ENCODE peak calls at places on chromosomes 13 and 19, in four cellular contexts. One of them, this sample, is unnamed.

GRCh38 chr13:30074955-30075614 is 224.7 kb upstream of the UBL3 start:
- DNase-seq in H1: no peak
- DNase-seq in K562: no peak
- DNase-seq in HepG2: no peak
- DNase-seq in this sample: no peak

GRCh38 chr19:8544168-8544567 is 30.2 kb upstream of the ZNF414 start:
- DNase-seq in H1: no peak
- DNase-seq in K562: no peak
- DNase-seq in HepG2: no peak
- DNase-seq in this sample: no peak

GRCh38 chr19:3479819-3480215 is 508 bp downstream of the SMIM24 start:
- DNase-seq in H1: peak
- DNase-seq in K562: peak
- DNase-seq in HepG2: no peak
- DNase-seq in this sample: no peak

GRCh38 chr19:49591731-49592485 is 926 bp downstream of the PRR12 start:
- DNase-seq in H1: peak
- DNase-seq in K562: peak
- DNase-seq in HepG2: no peak
- DNase-seq in this sample: no peak

GRCh38 chr13:109381546-109382180 is 404.7 kb downstream of the IRS2 start:
- DNase-seq in H1: no peak
- DNase-seq in K562: no peak
- DNase-seq in HepG2: no peak
- DNase-seq in this sample: no peak

GRCh38 chr13:30107126-30107525 is 200.2 kb downstream of the KATNAL1 start:
- DNase-seq in H1: no peak
- DNase-seq in K562: no peak
- DNase-seq in HepG2: no peak
- DNase-seq in this sample: no peak

GRCh38 chr13:37106642-37107041 is 1.2 kb upstream of the CSNK1A1L start:
- DNase-seq in H1: no peak
- DNase-seq in K562: no peak
- DNase-seq in HepG2: no peak
- DNase-seq in this sample: no peak

GRCh38 chr19:28934626-28935025 is 278.3 kb downstream of the UQCRFS1 start:
- DNase-seq in H1: no peak
- DNase-seq in K562: no peak
- DNase-seq in HepG2: no peak
- DNase-seq in this sample: no peak

GRCh38 chr19:46426506-46427162 is 2.1 kb downstream of the PNMA8C start:
- DNase-seq in H1: peak
- DNase-seq in K562: peak
- DNase-seq in HepG2: peak
- DNase-seq in this sample: no peak

GRCh38 chr19:10872551-10873107 is 1.3 kb downstream of the CARM1 start:
- DNase-seq in H1: no peak
- DNase-seq in K562: no peak
- DNase-seq in HepG2: no peak
- DNase-seq in this sample: no peak

GRCh38 chr19:16268676-16269319 is 55.8 kb upstream of the KLF2 start:
- DNase-seq in H1: no peak
- DNase-seq in K562: no peak
- DNase-seq in HepG2: no peak
- DNase-seq in this sample: no peak

GRCh38 chr19:12800873-12801465 is 631 bp downstream of the PRDX2 start:
- DNase-seq in H1: no peak
- DNase-seq in K562: peak
- DNase-seq in HepG2: peak
- DNase-seq in this sample: no peak

GRCh38 chr19:49468746-49469447 is 5.1 kb upstream of the FLT3LG start:
- DNase-seq in H1: peak
- DNase-seq in K562: peak
- DNase-seq in HepG2: no peak
- DNase-seq in this sample: peak

GRCh38 chr13:111175372-111175771 is 60.3 kb downstream of the ARHGEF7 start:
- DNase-seq in H1: no peak
- DNase-seq in K562: no peak
- DNase-seq in HepG2: no peak
- DNase-seq in this sample: no peak

GRCh38 chr19:56105090-56105701 is 15.9 kb downstream of the ZNF787 start:
- DNase-seq in H1: peak
- DNase-seq in K562: no peak
- DNase-seq in HepG2: peak
- DNase-seq in this sample: no peak

GRCh38 chr19:10881403-10882107 is 10.2 kb downstream of the CARM1 start:
- DNase-seq in H1: no peak
- DNase-seq in K562: peak
- DNase-seq in HepG2: no peak
- DNase-seq in this sample: no peak

GRCh38 chr19:19542507-19542906 is 4.4 kb downstream of the CILP2 start:
- DNase-seq in H1: no peak
- DNase-seq in K562: no peak
- DNase-seq in HepG2: no peak
- DNase-seq in this sample: no peak

GRCh38 chr13:106052200-106052767 is 483.2 kb downstream of the EFNB2 start:
- DNase-seq in H1: no peak
- DNase-seq in K562: no peak
- DNase-seq in HepG2: no peak
- DNase-seq in this sample: no peak

GRCh38 chr19:51811344-51811743 is 16.4 kb downstream of the FPR3 start:
- DNase-seq in H1: no peak
- DNase-seq in K562: no peak
- DNase-seq in HepG2: no peak
- DNase-seq in this sample: no peak

GRCh38 chr13:105410602-105411001 is 1124.9 kb downstream of the EFNB2 start:
- DNase-seq in H1: peak
- DNase-seq in K562: peak
- DNase-seq in HepG2: peak
- DNase-seq in this sample: no peak

GRCh38 chr19:49894879-49895565 is 1.7 kb downstream of the IL4I1 start:
- DNase-seq in H1: no peak
- DNase-seq in K562: no peak
- DNase-seq in HepG2: no peak
- DNase-seq in this sample: no peak

GRCh38 chr13:26872444-26873173 is 112.0 kb upstream of the GPR12 start:
- DNase-seq in H1: peak
- DNase-seq in K562: peak
- DNase-seq in HepG2: peak
- DNase-seq in this sample: no peak

GRCh38 chr13:53237696-53238095 is 209.1 kb downstream of the OLFM4 start:
- DNase-seq in H1: no peak
- DNase-seq in K562: no peak
- DNase-seq in HepG2: no peak
- DNase-seq in this sample: no peak

GRCh38 chr13:63409791-63410351 is 1994.2 kb upstream of the PCDH20 start:
- DNase-seq in H1: no peak
- DNase-seq in K562: no peak
- DNase-seq in HepG2: no peak
- DNase-seq in this sample: no peak

GRCh38 chr19:51458899-51459592 is 792 bp upstream of the SIGLEC8 start:
- DNase-seq in H1: no peak
- DNase-seq in K562: no peak
- DNase-seq in HepG2: no peak
- DNase-seq in this sample: no peak

GRCh38 chr19:11448410-11448809 is 13.0 kb downstream of the PRKCSH start:
- DNase-seq in H1: no peak
- DNase-seq in K562: no peak
- DNase-seq in HepG2: no peak
- DNase-seq in this sample: no peak

GRCh38 chr13:65555973-65556372 is 1674.2 kb downstream of the PCDH9 start:
- DNase-seq in H1: no peak
- DNase-seq in K562: no peak
- DNase-seq in HepG2: no peak
- DNase-seq in this sample: no peak

GRCh38 chr13:99523838-99524237 is 22.6 kb downstream of the TM9SF2 start:
- DNase-seq in H1: no peak
- DNase-seq in K562: no peak
- DNase-seq in HepG2: no peak
- DNase-seq in this sample: no peak

GRCh38 chr13:73440296-73440895 is 381.6 kb downstream of the KLF5 start:
- DNase-seq in H1: no peak
- DNase-seq in K562: no peak
- DNase-seq in HepG2: no peak
- DNase-seq in this sample: no peak

GRCh38 chr19:45382426-45382825 is 12.1 kb upstream of the ERCC2 start:
- DNase-seq in H1: no peak
- DNase-seq in K562: no peak
- DNase-seq in HepG2: no peak
- DNase-seq in this sample: no peak

GRCh38 chr13:47908200-47908902 is 92.7 kb downstream of the SUCLA2 start:
- DNase-seq in H1: no peak
- DNase-seq in K562: no peak
- DNase-seq in HepG2: peak
- DNase-seq in this sample: no peak

GRCh38 chr19:4984106-4984380 is 15.1 kb downstream of the KDM4B start:
- DNase-seq in H1: no peak
- DNase-seq in K562: no peak
- DNase-seq in HepG2: no peak
- DNase-seq in this sample: no peak

GRCh38 chr13:43232866-43233265 is 209.5 kb downstream of the DNAJC15 start:
- DNase-seq in H1: no peak
- DNase-seq in K562: no peak
- DNase-seq in HepG2: no peak
- DNase-seq in this sample: no peak

GRCh38 chr19:4081441-4082129 is 14.9 kb upstream of the ZBTB7A start:
- DNase-seq in H1: no peak
- DNase-seq in K562: no peak
- DNase-seq in HepG2: no peak
- DNase-seq in this sample: no peak

GRCh38 chr19:54653181-54653809 is 9.5 kb upstream of the LILRB4 start:
- DNase-seq in H1: no peak
- DNase-seq in K562: peak
- DNase-seq in HepG2: peak
- DNase-seq in this sample: no peak

GRCh38 chr19:4539697-4540581 is at the start of gene LRG1:
- DNase-seq in H1: no peak
- DNase-seq in K562: peak
- DNase-seq in HepG2: peak
- DNase-seq in this sample: peak

GRCh38 chr13:108560092-108560491 is 69.3 kb upstream of the MYO16 start:
- DNase-seq in H1: no peak
- DNase-seq in K562: no peak
- DNase-seq in HepG2: no peak
- DNase-seq in this sample: no peak

GRCh38 chr13:21671793-21672680 is 1.2 kb downstream of the FGF9 start:
- DNase-seq in H1: peak
- DNase-seq in K562: no peak
- DNase-seq in HepG2: no peak
- DNase-seq in this sample: no peak

GRCh38 chr13:95122063-95122462 is 179.2 kb downstream of the ABCC4 start:
- DNase-seq in H1: no peak
- DNase-seq in K562: no peak
- DNase-seq in HepG2: peak
- DNase-seq in this sample: no peak
- TF ChIP-seq SRF in H1: no peak
- TF ChIP-seq SRF in K562: no peak
- TF ChIP-seq SRF in HepG2: no peak
- TF ChIP-seq SRF in this sample: no peak

GRCh38 chr19:48053076-48053475 is 9.2 kb upstream of the CABP5 start:
- DNase-seq in H1: no peak
- DNase-seq in K562: no peak
- DNase-seq in HepG2: no peak
- DNase-seq in this sample: no peak
- TF ChIP-seq EP300 in H1: no peak
- TF ChIP-seq EP300 in K562: no peak
- TF ChIP-seq EP300 in HepG2: no peak
- TF ChIP-seq EP300 in this sample: no peak

GRCh38 chr13:107421028-107421427 is 794.3 kb downstream of the LIG4 start:
- DNase-seq in H1: no peak
- DNase-seq in K562: no peak
- DNase-seq in HepG2: no peak
- DNase-seq in this sample: no peak
- TF ChIP-seq SRF in H1: no peak
- TF ChIP-seq SRF in K562: no peak
- TF ChIP-seq SRF in HepG2: no peak
- TF ChIP-seq SRF in this sample: no peak

GRCh38 chr13:79859756-79860155 is 378.8 kb downstream of the NDFIP2 start:
- DNase-seq in H1: no peak
- DNase-seq in K562: no peak
- DNase-seq in HepG2: no peak
- DNase-seq in this sample: no peak
- TF ChIP-seq EP300 in H1: no peak
- TF ChIP-seq EP300 in K562: no peak
- TF ChIP-seq EP300 in HepG2: no peak
- TF ChIP-seq EP300 in this sample: no peak

GRCh38 chr13:31887311-31887710 is 144.3 kb upstream of the FRY start:
- DNase-seq in H1: no peak
- DNase-seq in K562: no peak
- DNase-seq in HepG2: no peak
- DNase-seq in this sample: no peak
- TF ChIP-seq SRF in H1: no peak
- TF ChIP-seq SRF in K562: no peak
- TF ChIP-seq SRF in HepG2: no peak
- TF ChIP-seq SRF in this sample: no peak

DNA sequence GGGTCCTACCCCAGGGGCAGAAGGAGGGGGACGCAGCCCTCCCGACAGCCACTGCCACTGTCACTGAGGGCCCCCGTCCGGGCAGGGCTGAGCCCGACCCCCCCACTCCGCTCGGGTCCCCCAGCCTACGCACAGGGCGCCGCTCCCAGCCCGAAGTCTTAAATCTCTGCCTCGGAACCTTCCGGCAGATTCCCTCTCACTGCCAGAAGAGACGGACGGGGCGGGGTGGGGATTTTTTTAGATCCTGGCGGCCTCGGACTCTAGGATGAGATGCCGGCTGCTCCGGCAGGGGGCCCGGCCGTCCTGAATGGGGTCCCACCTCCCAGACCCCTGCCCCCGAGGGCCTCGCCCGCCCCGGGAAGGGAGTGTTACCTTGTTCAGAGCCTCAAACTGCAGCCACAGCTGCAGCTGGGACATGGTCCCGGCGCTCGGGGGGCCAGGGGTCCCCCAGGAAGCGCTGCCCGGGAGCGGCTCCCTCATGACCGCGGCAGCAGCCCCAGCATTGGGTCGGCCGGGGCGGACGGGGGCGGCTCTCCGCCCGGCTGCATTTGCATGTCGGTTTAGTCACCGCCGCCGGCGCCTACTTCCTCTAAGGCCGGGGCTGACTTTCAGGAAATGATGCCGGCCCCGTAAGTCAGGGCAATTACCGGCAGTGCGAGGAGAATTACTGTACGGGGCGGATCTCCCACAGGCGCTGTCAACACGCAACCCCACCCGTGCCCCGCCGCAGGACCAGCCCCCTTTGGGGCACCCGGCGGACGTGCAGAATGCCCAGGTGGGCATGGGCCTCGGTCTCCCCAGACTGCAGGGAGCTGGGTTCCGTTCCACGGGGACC is 28.1 kb downstream of the GPX4 start:
- DNase-seq in H1: no peak
- DNase-seq in K562: peak
- DNase-seq in HepG2: no peak
- DNase-seq in this sample: peak
- TF ChIP-seq EP300 in H1: no peak
- TF ChIP-seq EP300 in K562: no peak
- TF ChIP-seq EP300 in HepG2: no peak
- TF ChIP-seq EP300 in this sample: no peak

This sample was measured in GM12878.